ENCODE peak calls at places on chromosome 16, in four cellular contexts. B is hypothalamus, X is iPS DF 19.7, G is naive B cell. S is an unnamed sample.

GRCh38 chr16:29232811-29233704 is 173.5 kb downstream of the NPIPB11 start:
- DNase-seq in B (no peak), X (no peak), G (no peak), S (no peak)

GRCh38 chr16:23206986-23207385 is 24.4 kb downstream of the SCNN1G start:
- DNase-seq in X (no peak), G (no peak), B (no peak), S (no peak)

GRCh38 chr16:4389051-4389955 is 17.7 kb downstream of the VASN start:
- DNase-seq in G (no peak), X (no peak), B (no peak), S (no peak)

GRCh38 chr16:29994613-29995329 is 646 bp downstream of the HIRIP3 start:
- DNase-seq in X (no peak), B (no peak), G (no peak), S (no peak)

GRCh38 chr16:12096162-12096781 is 119.7 kb downstream of the SNX29 start:
- DNase-seq in G (no peak), X (no peak), B (no peak), S (no peak)

GRCh38 chr16:65122724-65122973 is 786 bp upstream of the CDH11 start:
- DNase-seq in B (no peak), X (no peak), G (no peak), S (no peak)

GRCh38 chr16:24507959-24508358 is 31.4 kb upstream of the RBBP6 start:
- DNase-seq in B (no peak), X (no peak), G (no peak), S (no peak)

GRCh38 chr16:50372611-50373344 is 4.0 kb upstream of the BRD7 start:
- DNase-seq in B (no peak), G (no peak), X (no peak), S (no peak)

GRCh38 chr16:19655242-19655777 is 62.7 kb downstream of the KNOP1 start:
- DNase-seq in X (no peak), G (no peak), B (no peak), S (no peak)